ENCODE peak calls at places on chromosomes 11 and 22, in four cellular contexts. B is memory B cell, S is AG04450, U is astrocyte of the spinal cord. H is an unnamed sample.

GRCh38 chr11:7968686-7969085 is 3.4 kb upstream of the NLRP10 start:
- DNase-seq in B (no peak), S (no peak), U (no peak), H (no peak)

GRCh38 chr11:114075343-114075610 is 15.8 kb downstream of the ZBTB16 start:
- DNase-seq in U (no peak), S (no peak), B (no peak), H (no peak)

GRCh38 chr11:113540416-113541330 is 65.5 kb upstream of the DRD2 start:
- DNase-seq in U (no peak), B (no peak), S (no peak), H (no peak)

GRCh38 chr11:126305699-126306098 is 1.8 kb downstream of the DCPS start:
- DNase-seq in U (no peak), B (no peak), S (no peak), H (no peak)

GRCh38 chr11:9001736-9002135 is 2.1 kb downstream of the NRIP3 start:
- DNase-seq in B (no peak), U (peak), S (peak), H (peak)

GRCh38 chr11:6864436-6864835 is 1.6 kb downstream of the OR10A2 start:
- DNase-seq in S (no peak), B (no peak), U (no peak), H (peak)

GRCh38 chr11:96311120-96311568 is 31.9 kb downstream of the MAML2 start:
- DNase-seq in U (peak), B (no peak), S (no peak), H (no peak)

GRCh38 chr22:20803696-20804324 is 29.9 kb downstream of the SERPIND1 start:
- DNase-seq in U (peak), B (no peak), S (peak), H (peak)

GRCh38 chr22:38982008-38982927 is at the start of gene APOBEC3B:
- DNase-seq in S (peak), U (peak), B (peak), H (peak)

GRCh38 chr11:6646040-6646439 is 9.6 kb downstream of the DCHS1 start:
- DNase-seq in S (peak), B (no peak), U (peak), H (no peak)

GRCh38 chr11:17686185-17686980 is 33.0 kb upstream of the MYOD1 start:
- DNase-seq in S (no peak), U (peak), B (no peak), H (no peak)

GRCh38 chr11:58788355-58789023 is 56.0 kb downstream of the GLYATL2 start:
- DNase-seq in U (peak), B (peak), S (no peak), H (peak)

GRCh38 chr11:119509969-119510401 is 87.0 kb upstream of the THY1 start:
- DNase-seq in U (peak), S (peak), B (peak), H (peak)

H was measured in OCI-M1.